ENCODE peak calls at places on chromosomes 13 and 19, in four cellular contexts. T is HFFc6, C is GF-D8, M is kidney. D is an unnamed sample.

GRCh38 chr19:38141108-38141507 is 82.9 kb downstream of the DPF1 start:
- DNase-seq in T (no peak), C (no peak), M (no peak), D (no peak)

GRCh38 chr13:112057736-112058518 is 9.0 kb upstream of the SOX1 start:
- DNase-seq in C (no peak), M (no peak), T (no peak), D (no peak)

GRCh38 chr13:75792526-75793187 is 156.5 kb downstream of the LMO7 start:
- DNase-seq in M (no peak), T (peak), C (no peak), D (no peak)

GRCh38 chr13:32017449-32017848 is 14.1 kb upstream of the FRY start:
- DNase-seq in M (no peak), C (peak), T (no peak), D (peak)

GRCh38 chr19:10001899-10002298 is 8.4 kb downstream of the COL5A3 start:
- DNase-seq in T (no peak), M (no peak), C (no peak), D (no peak)

GRCh38 chr13:61770697-61771096 is 355.0 kb upstream of the PCDH20 start:
- DNase-seq in T (no peak), M (peak), C (no peak), D (no peak)

GRCh38 chr13:71661921-71662320 is 205.1 kb downstream of the DACH1 start:
- DNase-seq in M (no peak), T (no peak), C (no peak), D (no peak)

GRCh38 chr19:12841094-12841493 is 2.8 kb downstream of the MAST1 start:
- DNase-seq in M (no peak), T (no peak), C (no peak), D (no peak)

GRCh38 chr19:12838182-12838890 is at the start of gene MAST1:
- DNase-seq in M (no peak), C (no peak), T (no peak), D (peak)

GRCh38 chr13:100657881-100658315 is 16.7 kb downstream of the TMTC4 start:
- DNase-seq in C (no peak), M (no peak), T (no peak), D (no peak)

GRCh38 chr13:102930566-102930965 is 84.7 kb downstream of the ERCC5 start:
- DNase-seq in C (no peak), T (no peak), M (no peak), D (no peak)

GRCh38 chr19:12720851-12721655 is 2.7 kb downstream of the TNPO2 start:
- DNase-seq in C (no peak), M (no peak), T (peak), D (no peak)

GRCh38 chr13:59480857-59481256 is 682.9 kb downstream of the DIAPH3 start:
- DNase-seq in C (no peak), M (no peak), T (no peak), D (no peak)

GRCh38 chr19:22919946-22920345 is 83.0 kb downstream of the ZNF728 start:
- DNase-seq in M (no peak), C (no peak), T (no peak), D (no peak)

GRCh38 chr13:49021953-49022352 is 46.2 kb downstream of the FNDC3A start:
- DNase-seq in M (no peak), T (no peak), C (no peak), D (no peak)

GRCh38 chr13:65468628-65469027 is 1761.5 kb downstream of the PCDH9 start:
- DNase-seq in M (no peak), T (no peak), C (peak), D (no peak)